ENCODE peak calls at places on chromosomes 5 and 9, in eight cellular contexts. G, M, N, O, B, V, F and Q are unnamed samples.

GRCh38 chr9:100554935-100555401 is 22.9 kb upstream of the CAVIN4 start:
- DNase-seq in N (no peak), V (no peak), O (no peak), M (no peak), B (no peak), F (peak), G (no peak), Q (no peak)

GRCh38 chr9:77922587-77922986 is 109.0 kb downstream of the GNAQ start:
- DNase-seq in B (no peak), F (peak), N (no peak), G (no peak), M (no peak), O (no peak), V (no peak), Q (no peak)

GRCh38 chr9:8769153-8769552 is 969.6 kb upstream of the DMAC1 start:
- DNase-seq in V (no peak), N (no peak), F (no peak), B (no peak), M (no peak), O (no peak), G (no peak), Q (no peak)

GRCh38 chr5:61085885-61086284 is 76.4 kb downstream of the SMIM15 start:
- DNase-seq in G (no peak), M (no peak), O (no peak), V (no peak), N (no peak), F (no peak), B (no peak), Q (no peak)

GRCh38 chr9:14393382-14393781 is 79.4 kb upstream of the NFIB start:
- DNase-seq in F (no peak), N (no peak), O (no peak), M (no peak), B (no peak), G (no peak), V (no peak), Q (no peak)

GRCh38 chr5:55600536-55601208 is 65.9 kb upstream of the PLPP1 start:
- DNase-seq in M (no peak), B (no peak), O (no peak), V (no peak), G (peak), N (no peak), F (peak), Q (no peak)

GRCh38 chr9:96565684-96566360 is 53.8 kb downstream of the CDC14B start:
- DNase-seq in F (no peak), O (no peak), N (no peak), B (no peak), V (no peak), M (no peak), G (no peak), Q (no peak)

GRCh38 chr9:6973762-6974161 is 216.0 kb downstream of the KDM4C start:
- DNase-seq in B (no peak), M (no peak), O (no peak), N (no peak), G (peak), F (peak), V (no peak), Q (no peak)

GRCh38 chr5:157558681-157559080 is 16.9 kb downstream of the ADAM19 start:
- DNase-seq in F (no peak), N (no peak), O (no peak), G (no peak), B (no peak), V (no peak), M (no peak), Q (no peak)

GRCh38 chr5:169412858-169413257 is 111.9 kb upstream of the SLIT3 start:
- DNase-seq in V (no peak), N (no peak), O (no peak), M (no peak), G (no peak), B (no peak), F (no peak), Q (no peak)

GRCh38 chr9:20980713-20981481 is 50.5 kb downstream of the HACD4 start:
- DNase-seq in V (no peak), N (no peak), G (peak), B (no peak), O (no peak), M (no peak), F (peak), Q (no peak)

GRCh38 chr5:61030163-61030482 is 85.1 kb downstream of the NDUFAF2 start:
- DNase-seq in O (no peak), B (no peak), G (no peak), M (no peak), N (no peak), V (no peak), F (no peak), Q (no peak)

GRCh38 chr9:115349542-115349941 is 231.6 kb upstream of the TNC start:
- DNase-seq in G (no peak), M (no peak), B (no peak), O (no peak), F (peak), N (no peak), V (no peak), Q (no peak)

GRCh38 chr9:9395539-9395938 is 1217.3 kb downstream of the PTPRD start:
- DNase-seq in V (no peak), B (no peak), O (no peak), G (no peak), F (no peak), M (no peak), N (no peak), Q (no peak)

GRCh38 chr5:125538469-125538868 is 792.0 kb upstream of the ZNF608 start:
- DNase-seq in O (no peak), V (no peak), M (no peak), N (no peak), G (no peak), F (no peak), B (no peak), Q (no peak)

GRCh38 chr9:21153688-21154608 is 12.3 kb upstream of the IFNW1 start:
- DNase-seq in V (no peak), B (no peak), F (peak), M (no peak), N (no peak), G (peak), O (no peak), Q (no peak)

GRCh38 chr5:180172447-180173197 is 36.4 kb downstream of the RASGEF1C start:
- DNase-seq in G (peak), V (no peak), N (peak), F (peak), M (no peak), O (peak), B (no peak), Q (no peak)

GRCh38 chr9:89505795-89506385 is 8.0 kb upstream of the SEMA4D start:
- DNase-seq in O (no peak), N (no peak), F (no peak), V (no peak), G (no peak), B (no peak), M (no peak), Q (no peak)

GRCh38 chr5:95178046-95178651 is 106.7 kb downstream of the MCTP1 start:
- DNase-seq in G (no peak), M (no peak), F (peak), B (no peak), N (no peak), O (no peak), V (no peak), Q (no peak)

GRCh38 chr5:121533814-121534213 is 317.9 kb upstream of the FTMT start:
- DNase-seq in M (no peak), G (no peak), N (no peak), B (no peak), O (no peak), F (no peak), V (no peak), Q (no peak)

GRCh38 chr5:180080670-180081280 is 9.2 kb upstream of the RNF130 start:
- DNase-seq in F (no peak), G (no peak), B (peak), V (no peak), O (no peak), M (no peak), N (peak), Q (no peak)

GRCh38 chr5:133348406-133348805 is 263.9 kb downstream of the FSTL4 start:
- DNase-seq in G (no peak), M (no peak), V (no peak), N (no peak), F (no peak), O (peak), B (no peak), Q (peak)